ENCODE peak calls at places on chromosomes 13 and 19, in four cellular contexts. Z is CD4-positive, alpha-beta T cell; T is PC-3; J is pancreas. L is an unnamed sample.

GRCh38 chr13:109254271-109254670 is 532.1 kb downstream of the IRS2 start:
- ATAC-seq in Z (no peak), T (no peak), J (no peak), L (peak; percentile 24)

GRCh38 chr19:53960886-53961285 is 1.9 kb upstream of the CACNG8 start:
- ATAC-seq in Z (no peak), T (no peak), J (no peak), L (no peak)

GRCh38 chr19:48147597-48148175 is 22.5 kb downstream of the LIG1 start:
- ATAC-seq in Z (no peak), T (no peak), J (peak; percentile 59), L (no peak)

GRCh38 chr19:54660306-54660705 is 2.5 kb upstream of the LILRB4 start:
- ATAC-seq in Z (no peak), T (no peak), J (no peak), L (no peak)

GRCh38 chr19:1690570-1691307 is 38.3 kb upstream of the TCF3 start:
- ATAC-seq in Z (no peak), T (peak; percentile 46), J (peak; percentile 77), L (peak; percentile 55)

GRCh38 chr19:35935911-35936737 is at the start of gene LRFN3:
- ATAC-seq in Z (no peak), T (peak; percentile 52), J (peak; percentile 58), L (no peak)

GRCh38 chr13:78102121-78102677 is 183.6 kb upstream of the EDNRB start:
- ATAC-seq in Z (no peak), T (peak; percentile 35), J (peak; percentile 68), L (peak; percentile 13)

GRCh38 chr13:112943309-112944125 is 25.5 kb upstream of the MCF2L start:
- ATAC-seq in Z (peak; percentile 8), T (peak; percentile 65), J (peak; percentile 71), L (peak; percentile 58)

GRCh38 chr13:65497265-65497664 is 1732.9 kb downstream of the PCDH9 start:
- ATAC-seq in Z (no peak), T (peak; percentile 93), J (no peak), L (no peak)

GRCh38 chr19:13209797-13210775 is 59.9 kb downstream of the IER2 start:
- ATAC-seq in Z (no peak), T (no peak), J (no peak), L (no peak)

GRCh38 chr13:47459512-47459911 is 541.6 kb downstream of the SUCLA2 start:
- ATAC-seq in Z (no peak), T (no peak), J (no peak), L (no peak)

GRCh38 chr19:50202962-50203280 is 501 bp upstream of the MYH14 start:
- ATAC-seq in Z (no peak), T (no peak), J (no peak), L (no peak)

GRCh38 chr19:50178859-50179537 is 15.9 kb upstream of the IZUMO2 start:
- ATAC-seq in Z (no peak), T (no peak), J (peak; percentile 24), L (peak; percentile 63)

GRCh38 chr19:4077011-4077382 is 10.3 kb upstream of the ZBTB7A start:
- ATAC-seq in Z (no peak), T (no peak), J (peak; percentile 16), L (no peak)

GRCh38 chr13:50345804-50346203 is 330.6 kb downstream of the KCNRG start:
- ATAC-seq in Z (no peak), T (no peak), J (no peak), L (no peak)

GRCh38 chr19:7766535-7766934 is 3.5 kb downstream of the CLEC4M start:
- ATAC-seq in Z (no peak), T (no peak), J (no peak), L (no peak)

GRCh38 chr19:14368011-14368513 is 13.2 kb upstream of the ADGRE5 start:
- ATAC-seq in Z (peak; percentile 28), T (no peak), J (no peak), L (no peak)

GRCh38 chr13:89150362-89150761 is 1479.2 kb downstream of the SLITRK5 start:
- ATAC-seq in Z (no peak), T (peak; percentile 29), J (peak; percentile 80), L (no peak)

GRCh38 chr13:43804461-43805070 is 17.8 kb upstream of the ENOX1 start:
- ATAC-seq in Z (no peak), T (peak; percentile 66), J (peak; percentile 81), L (peak; percentile 42)

GRCh38 chr13:110109910-110110309 is 197.0 kb downstream of the COL4A1 start:
- ATAC-seq in Z (no peak), T (no peak), J (peak; percentile 42), L (peak; percentile 69)

GRCh38 chr13:97134364-97135095 is 87.6 kb upstream of the MBNL2 start:
- ATAC-seq in Z (no peak), T (peak; percentile 6), J (no peak), L (no peak)

GRCh38 chr19:33520844-33521479 is 629 bp downstream of the PEPD start:
- ATAC-seq in Z (no peak), T (peak; percentile 6), J (no peak), L (no peak)

GRCh38 chr19:57267294-57267693 is 13.0 kb upstream of the ZNF460 start:
- ATAC-seq in Z (no peak), T (no peak), J (no peak), L (no peak)

GRCh38 chr13:40352385-40352778 is 314.1 kb downstream of the FOXO1 start:
- ATAC-seq in Z (no peak), T (no peak), J (no peak), L (peak; percentile 13)

GRCh38 chr13:30928971-30929370 is 3.5 kb upstream of the TEX26 start:
- ATAC-seq in Z (no peak), T (no peak), J (no peak), L (peak; percentile 83)

GRCh38 chr19:42466521-42467436 is 24.0 kb upstream of the CXCL17 start:
- ATAC-seq in Z (no peak), T (no peak), J (no peak), L (no peak)

GRCh38 chr19:14432817-14433453 is at the start of gene PKN1:
- ATAC-seq in Z (peak; percentile 3), T (peak; percentile 21), J (peak; percentile 66), L (no peak)

GRCh38 chr13:99404005-99404755 is 97.0 kb upstream of the GPR183 start:
- ATAC-seq in Z (no peak), T (no peak), J (no peak), L (peak; percentile 34)

GRCh38 chr13:78689011-78689410 is 30.1 kb upstream of the OBI1 start:
- ATAC-seq in Z (no peak), T (peak; percentile 54), J (no peak), L (no peak)

GRCh38 chr13:57740719-57741118 is 109.2 kb downstream of the PCDH17 start:
- ATAC-seq in Z (no peak), T (no peak), J (no peak), L (no peak)

GRCh38 chr13:42420304-42420703 is 148.4 kb downstream of the AKAP11 start:
- ATAC-seq in Z (no peak), T (no peak), J (no peak), L (no peak)

GRCh38 chr19:52234406-52234805 is 35.0 kb upstream of the ZNF766 start:
- ATAC-seq in Z (no peak), T (no peak), J (no peak), L (no peak)

GRCh38 chr13:113186061-113186900 is 22.2 kb downstream of the PCID2 start:
- ATAC-seq in Z (peak; percentile 30), T (no peak), J (no peak), L (no peak)

GRCh38 chr19:10115392-10116084 is 4.0 kb downstream of the P2RY11 start:
- ATAC-seq in Z (no peak), T (no peak), J (no peak), L (no peak)

GRCh38 chr19:1140673-1141072 is 33.4 kb downstream of the SBNO2 start:
- ATAC-seq in Z (no peak), T (no peak), J (peak; percentile 14), L (no peak)

GRCh38 chr13:113502686-113503085 is 12.2 kb upstream of the DCUN1D2 start:
- ATAC-seq in Z (no peak), T (no peak), J (no peak), L (peak; percentile 26)

GRCh38 chr13:49549289-49549688 is 36.1 kb downstream of the RCBTB1 start:
- ATAC-seq in Z (no peak), T (no peak), J (peak; percentile 63), L (no peak)